ENCODE peak calls at places on chromosomes 6 and 20, in four cellular contexts. K, V, S and U are unnamed samples.

GRCh38 chr20:41275181-41275793 is 42.2 kb downstream of the ZHX3 start:
- DNase-seq in K (no peak), V (no peak), S (peak), U (no peak)

GRCh38 chr20:5680227-5680626 is 70.0 kb upstream of the SHLD1 start:
- DNase-seq in K (no peak), V (no peak), S (no peak), U (no peak)

GRCh38 chr6:106823058-106823457 is 151.5 kb downstream of the CD24 start:
- DNase-seq in K (no peak), V (no peak), S (no peak), U (no peak)

GRCh38 chr6:85756982-85757381 is 114.3 kb upstream of the SYNCRIP start:
- DNase-seq in K (no peak), V (no peak), S (peak), U (no peak)

GRCh38 chr6:108002365-108003221 is 44.6 kb upstream of the SEC63 start:
- DNase-seq in K (no peak), V (peak), S (peak), U (no peak)

GRCh38 chr6:15063253-15063853 is 182.5 kb upstream of the JARID2 start:
- DNase-seq in K (no peak), V (no peak), S (no peak), U (no peak)

GRCh38 chr6:151075943-151076555 is 163.7 kb upstream of the AKAP12 start:
- DNase-seq in K (no peak), V (no peak), S (no peak), U (no peak)

GRCh38 chr6:106102034-106102433 is 15.9 kb downstream of the PRDM1 start:
- DNase-seq in K (peak), V (no peak), S (no peak), U (no peak)

GRCh38 chr6:124854338-124854922 is 107.8 kb upstream of the RNF217 start:
- DNase-seq in K (no peak), V (no peak), S (no peak), U (no peak)

GRCh38 chr6:141598487-141598886 is 534.2 kb upstream of the GJE1 start:
- DNase-seq in K (no peak), V (no peak), S (no peak), U (no peak)

GRCh38 chr6:168860987-168861386 is 392.7 kb downstream of the THBS2 start:
- DNase-seq in K (no peak), V (no peak), S (no peak), U (no peak)

GRCh38 chr6:26220353-26220970 is 133.2 kb downstream of the HFE start:
- DNase-seq in K (no peak), V (no peak), S (no peak), U (no peak)

GRCh38 chr6:42100029-42100901 is 42.2 kb downstream of the C6orf132 start:
- DNase-seq in K (no peak), V (no peak), S (peak), U (no peak)

GRCh38 chr20:60137657-60138245 is 179.5 kb downstream of the CDH26 start:
- DNase-seq in K (peak), V (peak), S (no peak), U (no peak)

GRCh38 chr20:36542019-36542488 is 735 bp downstream of the MYL9 start:
- DNase-seq in K (no peak), V (peak), S (peak), U (peak)

GRCh38 chr6:20117474-20117873 is 94.8 kb downstream of the MBOAT1 start:
- DNase-seq in K (peak), V (no peak), S (no peak), U (no peak)

GRCh38 chr6:87589693-87590416 is at the start of the genes ORC3 and RARS2:
- DNase-seq in K (peak), V (peak), S (peak), U (peak)
- TF ChIP-seq CTCF in K (no peak), V (no peak), S (no peak), U (no peak)

DNA sequence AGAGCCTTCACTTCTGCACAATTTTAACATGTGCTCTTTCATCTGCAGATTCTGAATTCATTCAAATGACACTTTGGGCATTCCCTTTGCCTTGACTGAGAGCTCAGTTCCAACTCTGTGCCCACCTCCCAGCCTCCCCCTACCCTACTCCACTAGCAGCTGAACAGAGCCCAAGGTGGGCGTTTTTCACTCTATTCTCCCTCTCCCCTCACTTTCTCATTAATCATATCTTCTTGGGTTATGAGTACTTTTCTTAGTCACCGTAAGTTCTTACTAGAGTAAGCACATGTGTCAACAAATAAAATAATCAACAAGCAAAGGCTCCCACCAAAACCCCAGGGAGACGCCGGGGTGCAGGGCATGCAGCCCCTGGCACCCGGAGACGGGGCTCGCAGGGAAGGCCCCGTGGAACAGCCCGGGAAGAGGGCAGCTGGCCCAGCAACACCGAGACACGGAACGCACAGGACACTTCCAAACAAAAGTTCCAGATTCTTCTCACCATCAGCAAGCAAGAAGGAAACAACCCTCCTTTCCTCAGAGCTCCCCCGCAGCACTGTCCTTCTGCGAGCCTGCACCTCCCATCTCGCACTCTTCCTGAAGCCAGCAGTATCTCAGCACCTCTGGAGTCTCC is 34.1 kb downstream of the TAF4 start:
- DNase-seq in K (no peak), V (no peak), S (no peak), U (no peak)
- TF ChIP-seq CTCF in K (no peak), V (no peak), S (no peak), U (no peak)

GRCh38 chr6:131782764-131783163 is 25.1 kb upstream of the ENPP1 start:
- DNase-seq in K (no peak), V (no peak), S (no peak), U (no peak)
- TF ChIP-seq CTCF in K (no peak), V (no peak), S (no peak), U (peak)

GRCh38 chr20:57153238-57153905 is 113.1 kb downstream of the BMP7 start:
- DNase-seq in K (no peak), V (no peak), S (no peak), U (no peak)
- TF ChIP-seq CTCF in K (no peak), V (no peak), S (no peak), U (no peak)